ENCODE peak calls at places on chromosomes 16 and 17, in five cellular contexts. T, Z, G, M and U are unnamed samples.

GRCh38 chr17:44004077-44004760 is at the start of gene NAGS:
- DNase-seq in T (peak), Z (no peak), G (peak), M (no peak), U (no peak)

GRCh38 chr17:3925684-3926537 is 9.6 kb upstream of the P2RX1 start:
- DNase-seq in T (no peak), M (no peak), G (peak), Z (no peak), U (no peak)

GRCh38 chr17:76276461-76277299 is 11.5 kb downstream of the UBALD2 start:
- DNase-seq in G (no peak), T (no peak), M (no peak), Z (no peak), U (peak)

GRCh38 chr16:10646581-10647263 is 48.0 kb downstream of the TEKT5 start:
- DNase-seq in Z (no peak), M (no peak), G (no peak), T (no peak), U (no peak)

GRCh38 chr16:83738926-83739503 is 68.8 kb upstream of the HSBP1 start:
- DNase-seq in G (no peak), M (no peak), T (peak), Z (no peak), U (no peak)

GRCh38 chr17:70011750-70012149 is 63.3 kb upstream of the KCNJ16 start:
- DNase-seq in G (no peak), T (no peak), M (no peak), Z (no peak), U (no peak)

GRCh38 chr17:43314582-43314981 is 80.8 kb upstream of the RNU2-1 start:
- DNase-seq in Z (no peak), M (no peak), T (no peak), G (no peak), U (no peak)

GRCh38 chr16:25192096-25192495 is 24.7 kb upstream of the AQP8 start:
- DNase-seq in Z (no peak), M (no peak), G (no peak), T (no peak), U (peak)

GRCh38 chr17:78796134-78796900 is 14.2 kb upstream of the CYTH1 start:
- DNase-seq in M (no peak), Z (no peak), G (no peak), T (no peak), U (no peak)

GRCh38 chr17:50769884-50770283 is 2.6 kb upstream of the ANKRD40CL start:
- DNase-seq in G (no peak), Z (no peak), M (no peak), T (no peak), U (no peak)

GRCh38 chr16:77467929-77468328 is 33.1 kb upstream of the ADAMTS18 start:
- DNase-seq in T (no peak), M (no peak), G (no peak), Z (no peak), U (no peak)

GRCh38 chr17:6699997-6700947 is 12.9 kb downstream of the SLC13A5 start:
- DNase-seq in M (no peak), G (no peak), Z (no peak), T (peak), U (no peak)

GRCh38 chr17:37813753-37814152 is 68.9 kb upstream of the HNF1B start:
- DNase-seq in Z (no peak), G (no peak), M (no peak), T (no peak), U (peak)

GRCh38 chr17:2517539-2517938 is 5.9 kb upstream of the METTL16 start:
- DNase-seq in G (no peak), M (no peak), Z (no peak), T (no peak), U (no peak)

GRCh38 chr17:82751171-82751570 is 694 bp upstream of the TBCD start:
- DNase-seq in T (no peak), M (no peak), G (no peak), Z (no peak), U (no peak)

GRCh38 chr17:34146440-34147043 is 108.5 kb upstream of the CCL2 start:
- DNase-seq in G (peak), Z (no peak), M (no peak), T (peak), U (no peak)
- TF ChIP-seq CTCF in G (peak), Z (no peak), M (peak), T (peak), U (no peak)

GRCh38 chr16:73871076-73871475 is 425.5 kb upstream of the PSMD7 start:
- DNase-seq in G (no peak), M (no peak), T (no peak), Z (no peak), U (no peak)
- TF ChIP-seq CTCF in G (no peak), M (no peak), T (no peak), Z (no peak), U (no peak)

GRCh38 chr16:71627631-71628236 is 1.8 kb downstream of the MARVELD3 start:
- DNase-seq in T (no peak), M (no peak), Z (no peak), G (no peak), U (no peak)
- TF ChIP-seq CTCF in T (no peak), M (no peak), Z (no peak), G (no peak), U (no peak)

GRCh38 chr17:66255112-66255511 is 25.9 kb upstream of the APOH start:
- DNase-seq in G (no peak), Z (no peak), M (no peak), T (peak), U (peak)
- TF ChIP-seq CTCF in G (peak), Z (peak), M (peak), T (peak), U (peak)

DNA sequence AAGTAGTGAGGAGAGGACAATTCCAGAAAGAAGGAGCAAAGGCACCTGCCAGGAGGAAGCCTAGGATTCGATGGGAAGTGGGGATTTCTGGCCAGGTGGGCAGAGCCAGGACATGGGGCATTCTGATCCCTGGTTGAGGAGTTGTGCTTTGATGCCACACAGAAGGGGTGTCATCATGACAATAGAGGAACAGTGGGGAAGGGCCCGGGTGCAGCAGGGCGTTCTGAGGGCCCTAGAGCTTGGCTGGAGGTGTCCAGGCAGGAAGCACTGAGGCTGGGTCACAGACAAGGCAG is 4.3 kb downstream of the EVPLL start:
- DNase-seq in G (no peak), M (no peak), T (no peak), Z (no peak), U (no peak)
- TF ChIP-seq CTCF in G (no peak), M (no peak), T (no peak), Z (no peak), U (no peak)

DNA sequence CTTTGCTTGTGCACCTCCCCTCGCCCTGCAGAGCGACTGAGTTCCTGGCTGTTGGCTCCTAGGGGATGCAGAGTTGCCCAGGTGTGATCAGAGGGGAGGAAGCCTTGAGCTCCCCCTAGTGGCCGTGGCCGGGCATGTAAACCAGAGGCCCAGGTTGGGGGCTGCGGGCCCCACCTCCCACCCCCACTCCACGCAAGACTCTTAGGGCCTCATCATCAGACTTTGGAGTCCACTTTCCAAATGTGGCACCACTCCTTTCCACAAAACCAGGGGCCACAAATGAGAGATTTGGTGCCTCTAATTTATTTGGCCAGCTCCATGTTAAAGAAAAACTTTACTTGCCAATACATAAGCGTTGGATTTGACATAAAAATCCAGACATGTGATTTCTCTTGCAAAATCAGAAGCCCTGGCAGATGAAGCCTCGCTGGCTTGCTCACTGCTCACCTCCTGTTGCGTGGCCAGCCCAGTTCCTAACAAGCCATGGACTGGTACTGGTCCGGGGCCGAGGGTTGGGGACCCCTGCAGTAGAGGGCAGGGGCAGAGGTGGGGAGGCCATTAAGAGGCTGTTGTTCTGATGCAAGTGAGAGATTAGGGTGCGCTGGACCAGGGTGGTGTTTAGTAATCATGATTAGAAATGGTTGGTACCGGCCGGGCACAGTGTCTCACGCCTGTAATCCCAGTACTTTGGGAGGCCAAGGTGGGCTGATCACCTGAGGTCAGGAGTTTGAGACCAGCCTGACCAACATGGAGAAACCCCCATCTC is 28.7 kb upstream of the GAS7 start:
- DNase-seq in Z (no peak), G (peak), T (peak), M (no peak), U (no peak)
- TF ChIP-seq CTCF in Z (peak), G (peak), T (peak), M (peak), U (peak)

GRCh38 chr17:72439893-72440502 is 319.2 kb downstream of the SOX9 start:
- DNase-seq in Z (no peak), G (no peak), T (no peak), M (no peak), U (no peak)
- TF ChIP-seq CTCF in Z (no peak), G (no peak), T (no peak), M (no peak), U (no peak)

GRCh38 chr17:5667871-5668270 is 83.6 kb upstream of the NLRP1 start:
- DNase-seq in G (no peak), M (no peak), Z (no peak), T (no peak), U (no peak)
- TF ChIP-seq CTCF in G (no peak), M (no peak), Z (no peak), T (no peak), U (no peak)

GRCh38 chr16:2191446-2191706 is 5.0 kb downstream of the CASKIN1 start:
- DNase-seq in T (no peak), G (no peak), Z (no peak), M (no peak), U (no peak)
- TF ChIP-seq CTCF in T (no peak), G (no peak), Z (no peak), M (no peak), U (no peak)